ENCODE peak calls at places on chromosomes 2 and 18, in four cellular contexts. Y is trophoblast cell, M is mesenchymal stem cell, E is MM.1S. U is an unnamed sample.

GRCh38 chr2:240567137-240567871 is 980 bp upstream of the RNPEPL1 start:
- DNase-seq in Y (no peak), M (peak), E (no peak), U (no peak)

GRCh38 chr2:233329489-233330135 is 22.0 kb downstream of the SAG start:
- DNase-seq in Y (no peak), M (peak), E (no peak), U (peak)

GRCh38 chr18:25230658-25231326 is 121.2 kb downstream of the ZNF521 start:
- DNase-seq in Y (no peak), M (peak), E (peak), U (no peak)

GRCh38 chr2:127621981-127622431 is 23.9 kb upstream of the GPR17 start:
- DNase-seq in Y (no peak), M (no peak), E (no peak), U (no peak)

GRCh38 chr18:40088130-40088529 is 1866.9 kb upstream of the PIK3C3 start:
- DNase-seq in Y (no peak), M (no peak), E (no peak), U (no peak)

GRCh38 chr2:63767307-63767706 is 74.4 kb upstream of the UGP2 start:
- DNase-seq in Y (no peak), M (no peak), E (no peak), U (no peak)

GRCh38 chr2:172783091-172783898 is 47.6 kb downstream of the RAPGEF4 start:
- DNase-seq in Y (peak), M (peak), E (no peak), U (peak)

GRCh38 chr2:160376576-160376975 is 117.0 kb downstream of the RBMS1 start:
- DNase-seq in Y (no peak), M (peak), E (no peak), U (peak)

GRCh38 chr18:24817150-24818068 is 357.0 kb downstream of the HRH4 start:
- DNase-seq in Y (no peak), M (no peak), E (no peak), U (peak)

GRCh38 chr2:27442981-27443323 is 771 bp downstream of the KRTCAP3 start:
- DNase-seq in Y (no peak), M (no peak), E (no peak), U (no peak)

GRCh38 chr2:241989074-241989473 is 119.5 kb downstream of the RTP5 start:
- DNase-seq in Y (no peak), M (no peak), E (no peak), U (no peak)

GRCh38 chr18:22932885-22933205 is 283 bp upstream of the RBBP8 start:
- DNase-seq in Y (peak), M (no peak), E (no peak), U (no peak)

GRCh38 chr2:127673304-127674069 is 1.8 kb downstream of the LIMS2 start:
- DNase-seq in Y (no peak), M (no peak), E (no peak), U (no peak)

GRCh38 chr2:240182966-240183365 is 42.5 kb upstream of the OTOS start:
- DNase-seq in Y (no peak), M (no peak), E (no peak), U (no peak)

GRCh38 chr2:190413421-190413820 is 5.3 kb downstream of the MFSD6 start:
- DNase-seq in Y (no peak), M (no peak), E (no peak), U (no peak)

GRCh38 chr2:113219889-113220641 is 46.3 kb downstream of the PSD4 start:
- DNase-seq in Y (no peak), M (peak), E (no peak), U (no peak)

GRCh38 chr2:61620244-61621159 is 82.3 kb upstream of the XPO1 start:
- DNase-seq in Y (peak), M (peak), E (no peak), U (no peak)

GRCh38 chr2:168816369-168816768 is 13.9 kb downstream of the NOSTRIN start:
- DNase-seq in Y (peak), M (peak), E (no peak), U (no peak)

GRCh38 chr2:94978917-94979316 is 46.6 kb upstream of the MAL start:
- DNase-seq in Y (no peak), M (no peak), E (no peak), U (no peak)

GRCh38 chr2:144514731-144515424 is 5.0 kb downstream of the ZEB2 start:
- DNase-seq in Y (no peak), M (no peak), E (no peak), U (peak)
- H2AFZ ChIP-seq in Y (no peak), M (no peak), E (no peak), U (no peak)

GRCh38 chr2:196248467-196249104 is 77.2 kb upstream of the STK17B start:
- DNase-seq in Y (no peak), M (no peak), E (no peak), U (no peak)

GRCh38 chr2:196247979-196248286 is 76.6 kb upstream of the STK17B start:
- DNase-seq in Y (no peak), M (no peak), E (no peak), U (no peak)

GRCh38 chr2:196251132-196251531 is 79.8 kb upstream of the STK17B start:
- DNase-seq in Y (no peak), M (no peak), E (no peak), U (no peak)

GRCh38 chr2:196249171-196249570 is 77.8 kb upstream of the STK17B start:
- DNase-seq in Y (no peak), M (no peak), E (no peak), U (no peak)

GRCh38 chr2:196249860-196250259 is 78.5 kb upstream of the STK17B start:
- DNase-seq in Y (no peak), M (peak), E (peak), U (no peak)
- H2AFZ ChIP-seq in Y (no peak), M (no peak), E (no peak), U (no peak)

DNA sequence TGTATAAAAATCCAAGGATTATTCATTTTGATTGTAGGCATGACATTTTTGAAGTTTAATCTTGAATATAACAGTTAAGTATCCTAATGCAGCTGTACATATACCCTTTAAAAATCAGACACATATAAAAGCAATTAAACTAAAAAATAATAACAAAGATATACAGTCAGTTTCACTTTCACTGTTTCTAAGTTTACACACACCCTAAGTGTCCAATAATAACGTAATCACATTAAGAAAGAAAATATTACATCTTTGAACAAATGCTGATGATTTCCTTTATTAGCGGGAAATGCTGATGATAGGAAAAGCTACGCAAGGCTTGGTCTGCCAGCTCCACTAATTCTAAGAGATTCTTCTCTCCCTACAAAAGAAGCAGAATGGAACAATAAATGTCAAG is 38.8 kb downstream of the RTTN start:
- DNase-seq in Y (no peak), M (peak), E (no peak), U (no peak)
- H2AFZ ChIP-seq in Y (no peak), M (no peak), E (no peak), U (no peak)

GRCh38 chr2:227322530-227323190 is 2.4 kb upstream of the MFF start:
- DNase-seq in Y (no peak), M (no peak), E (no peak), U (no peak)

GRCh38 chr2:227325824-227326195 is 759 bp downstream of the MFF start:
- DNase-seq in Y (peak), M (peak), E (peak), U (peak)

GRCh38 chr2:227323818-227324217 is 1.2 kb upstream of the MFF start:
- DNase-seq in Y (no peak), M (no peak), E (no peak), U (no peak)

GRCh38 chr2:227325056-227325823 is at the start of gene MFF:
- DNase-seq in Y (peak), M (peak), E (peak), U (peak)

GRCh38 chr2:227324671-227325055 is 388 bp upstream of the MFF start:
- DNase-seq in Y (no peak), M (no peak), E (peak), U (peak)
- H2AFZ ChIP-seq in Y (peak), M (peak), E (peak), U (peak)

GRCh38 chr2:15747172-15747550 is 155.5 kb downstream of the DDX1 start:
- DNase-seq in Y (no peak), M (no peak), E (no peak), U (peak)
- H2AFZ ChIP-seq in Y (peak), M (no peak), E (no peak), U (peak)

U was measured in GM23338.